ENCODE peak calls at places on chromosomes 13 and 19, in six cellular contexts. X is heart right ventricle; T is AG04450; Q is T-helper 22 cell; S is left cardiac atrium; W is stimulated activated CD4-positive, alpha-beta T cell treated with anti-CD3 and anti-CD28 coated beads, TNF-alpha, amount 100 ng/mL, for 48 hours. P is an unnamed sample.

GRCh38 chr13:33034897-33035296 is 18.7 kb downstream of the KL start:
- DNase-seq in W (no peak), T (no peak), X (no peak), S (no peak), Q (no peak), P (no peak)

GRCh38 chr13:43196171-43196611 is 172.8 kb downstream of the DNAJC15 start:
- DNase-seq in S (peak; percentile 67), Q (no peak), X (peak; percentile 47), W (no peak), T (no peak), P (no peak)

GRCh38 chr13:51276684-51277083 is 54.5 kb downstream of the FAM124A start:
- DNase-seq in S (no peak), T (no peak), W (no peak), Q (no peak), X (no peak), P (no peak)

GRCh38 chr19:38319421-38320258 is at the start of gene KCNK6:
- DNase-seq in S (peak; percentile 57), Q (peak; percentile 28), W (peak; percentile 28), X (peak; percentile 56), T (no peak), P (no peak)

GRCh38 chr13:111658150-111659100 is 338.0 kb downstream of the TEX29 start:
- DNase-seq in X (no peak), T (no peak), Q (no peak), S (no peak), W (no peak), P (no peak)

GRCh38 chr19:5718032-5718578 is 1.8 kb downstream of the LONP1 start:
- DNase-seq in Q (no peak), W (peak; percentile 46), S (no peak), X (no peak), T (peak; percentile 10), P (no peak)

GRCh38 chr19:16824658-16825311 is 4.4 kb upstream of the SIN3B start:
- DNase-seq in S (no peak), T (no peak), Q (no peak), X (no peak), W (no peak), P (no peak)

GRCh38 chr13:82833928-82834327 is 1048.3 kb downstream of the SLITRK1 start:
- DNase-seq in W (no peak), T (peak; percentile 23), S (no peak), X (no peak), Q (no peak), P (no peak)

GRCh38 chr13:42893346-42893745 is 98.7 kb downstream of the EPSTI1 start:
- DNase-seq in X (no peak), T (no peak), S (no peak), Q (no peak), W (no peak), P (no peak)

GRCh38 chr13:75489502-75490263 is 7.7 kb upstream of the TBC1D4 start:
- DNase-seq in X (no peak), Q (no peak), S (no peak), W (no peak), T (peak; percentile 15), P (no peak)

GRCh38 chr13:40352385-40352778 is 314.1 kb downstream of the FOXO1 start:
- DNase-seq in Q (no peak), S (peak; percentile 66), X (no peak), T (no peak), W (no peak), P (no peak)

GRCh38 chr13:26819067-26819466 is 58.5 kb upstream of the GPR12 start:
- DNase-seq in T (no peak), S (no peak), X (peak; percentile 8), W (no peak), Q (no peak), P (no peak)

GRCh38 chr13:58963321-58963720 is 1200.4 kb downstream of the DIAPH3 start:
- DNase-seq in S (no peak), X (no peak), Q (no peak), T (no peak), W (no peak), P (no peak)

GRCh38 chr13:113043001-113043630 is 62.5 kb upstream of the F7 start:
- DNase-seq in W (no peak), T (no peak), X (no peak), S (no peak), Q (no peak), P (no peak)

GRCh38 chr19:48795055-48795854 is 15.6 kb downstream of the BCAT2 start:
- DNase-seq in X (peak; percentile 95), Q (peak; percentile 77), W (peak; percentile 71), S (peak; percentile 94), T (peak; percentile 84), P (peak; percentile 93)

GRCh38 chr13:29105779-29106178 is 285.6 kb downstream of the MTUS2 start:
- DNase-seq in X (no peak), S (no peak), Q (no peak), W (no peak), T (no peak), P (no peak)

GRCh38 chr19:940591-941291 is 14.9 kb downstream of the ARID3A start:
- DNase-seq in X (no peak), W (no peak), S (peak; percentile 73), T (peak; percentile 49), Q (peak; percentile 75), P (no peak)

GRCh38 chr19:57807541-57807940 is 7.2 kb downstream of the ZNF552 start:
- DNase-seq in W (no peak), X (no peak), S (no peak), T (no peak), Q (no peak), P (no peak)

GRCh38 chr13:74114641-74115040 is 19.6 kb downstream of the KLF12 start:
- DNase-seq in T (no peak), S (no peak), Q (no peak), X (no peak), W (no peak), P (no peak)

GRCh38 chr19:31283701-31284100 is 65.5 kb downstream of the TSHZ3 start:
- DNase-seq in Q (no peak), W (no peak), T (no peak), X (no peak), S (no peak), P (no peak)

GRCh38 chr19:33685541-33685940 is 63.8 kb downstream of the CHST8 start:
- DNase-seq in S (no peak), W (no peak), T (no peak), Q (no peak), X (no peak), P (no peak)

GRCh38 chr19:30029721-30030510 is 87.9 kb downstream of the URI1 start:
- DNase-seq in X (no peak), T (no peak), Q (no peak), S (no peak), W (no peak), P (no peak)

GRCh38 chr13:40306817-40307216 is 359.6 kb downstream of the FOXO1 start:
- DNase-seq in S (no peak), T (no peak), Q (no peak), W (peak; percentile 32), X (no peak), P (no peak)

GRCh38 chr13:110714798-110715394 is 1.4 kb downstream of the ING1 start:
- DNase-seq in Q (peak; percentile 27), S (peak; percentile 71), X (peak; percentile 74), T (no peak), W (no peak), P (no peak)

GRCh38 chr13:97914537-97914936 is 38.9 kb upstream of the IPO5 start:
- DNase-seq in X (no peak), S (no peak), W (no peak), Q (no peak), T (no peak), P (no peak)

GRCh38 chr13:113404723-113405471 is 41.0 kb upstream of the GRTP1 start:
- DNase-seq in Q (no peak), X (no peak), W (no peak), T (no peak), S (no peak), P (no peak)

GRCh38 chr13:21663197-21663596 is 7.7 kb upstream of the FGF9 start:
- DNase-seq in Q (no peak), X (no peak), T (no peak), S (no peak), W (no peak), P (no peak)

P was measured in GM19239.